ENCODE peak calls at places on chromosomes 2 and 18, in eight cellular contexts. W is lower lobe of right lung, T is cardiac muscle cell, C is vagina, S is HCT116, D is body of pancreas, A is A549, X is choroid plexus epithelial cell. R is an unnamed sample.

GRCh38 chr2:20065885-20066602 is 14.6 kb upstream of the LAPTM4A start:
- DNase-seq in W (no peak), T (no peak), C (peak; percentile 88), S (no peak), D (peak; percentile 38), A (peak; percentile 86), X (peak; percentile 69), R (no peak)

GRCh38 chr2:217387776-217388381 is 528.0 kb upstream of the TNP1 start:
- DNase-seq in W (no peak), T (no peak), C (no peak), S (no peak), D (no peak), A (peak; percentile 86), X (peak; percentile 31), R (no peak)

GRCh38 chr18:68270009-68270408 is 444.9 kb downstream of the TMX3 start:
- DNase-seq in W (no peak), T (no peak), C (no peak), S (no peak), D (no peak), A (no peak), X (no peak), R (no peak)

GRCh38 chr2:223306371-223306770 is 254.4 kb downstream of the KCNE4 start:
- DNase-seq in W (no peak), T (peak; percentile 8), C (no peak), S (peak; percentile 28), D (no peak), A (peak; percentile 42), X (peak; percentile 77), R (peak; percentile 42)

GRCh38 chr2:102028470-102028869 is 36.7 kb downstream of the IL1R2 start:
- DNase-seq in W (no peak), T (no peak), C (no peak), S (no peak), D (no peak), A (no peak), X (peak; percentile 44), R (no peak)

GRCh38 chr2:133993160-133993559 is 260.7 kb upstream of the MGAT5 start:
- DNase-seq in W (no peak), T (peak; percentile 53), C (no peak), S (no peak), D (no peak), A (no peak), X (no peak), R (peak; percentile 87)

GRCh38 chr2:32516567-32516966 is 111.3 kb upstream of the TTC27 start:
- DNase-seq in W (no peak), T (no peak), C (no peak), S (no peak), D (no peak), A (no peak), X (no peak), R (no peak)

GRCh38 chr2:218166791-218167190 is at the start of gene CXCR1:
- DNase-seq in W (no peak), T (no peak), C (no peak), S (no peak), D (no peak), A (no peak), X (no peak), R (no peak)

GRCh38 chr2:44805836-44806235 is 135.7 kb upstream of the SIX3 start:
- DNase-seq in W (no peak), T (no peak), C (no peak), S (no peak), D (no peak), A (no peak), X (no peak), R (no peak)

GRCh38 chr2:216535454-216535995 is 36.9 kb downstream of the RPL37A start:
- DNase-seq in W (peak; percentile 61), T (no peak), C (peak; percentile 98), S (no peak), D (peak; percentile 35), A (peak; percentile 11), X (peak; percentile 96), R (no peak)

GRCh38 chr2:16774091-16774490 is 108.5 kb upstream of the CYRIA start:
- DNase-seq in W (no peak), T (no peak), C (no peak), S (no peak), D (no peak), A (no peak), X (peak; percentile 48), R (no peak)

GRCh38 chr2:237818066-237818473 is 19.5 kb downstream of the RBM44 start:
- DNase-seq in W (no peak), T (no peak), C (no peak), S (no peak), D (no peak), A (no peak), X (peak; percentile 69), R (no peak)

GRCh38 chr2:20568501-20569463 is 82.1 kb downstream of the HS1BP3 start:
- DNase-seq in W (no peak), T (no peak), C (no peak), S (no peak), D (no peak), A (no peak), X (peak; percentile 77), R (no peak)

GRCh38 chr18:28116461-28116860 is 60.5 kb downstream of the CDH2 start:
- DNase-seq in W (no peak), T (no peak), C (no peak), S (no peak), D (no peak), A (no peak), X (no peak), R (no peak)

GRCh38 chr18:44884446-44884845 is 203.8 kb downstream of the SETBP1 start:
- DNase-seq in W (no peak), T (no peak), C (no peak), S (no peak), D (no peak), A (no peak), X (no peak), R (no peak)

GRCh38 chr2:221495766-221496165 is 76.3 kb downstream of the EPHA4 start:
- DNase-seq in W (no peak), T (no peak), C (no peak), S (no peak), D (no peak), A (no peak), X (no peak), R (no peak)

GRCh38 chr2:205814039-205814364 is 131.7 kb downstream of the NRP2 start:
- DNase-seq in W (no peak), T (no peak), C (peak; percentile 34), S (no peak), D (no peak), A (no peak), X (no peak), R (no peak)

GRCh38 chr2:111071480-111072143 is 49.1 kb upstream of the BCL2L11 start:
- DNase-seq in W (no peak), T (no peak), C (no peak), S (no peak), D (no peak), A (peak; percentile 12), X (peak; percentile 88), R (no peak)

GRCh38 chr18:50662775-50663383 is 103.0 kb downstream of the MAPK4 start:
- DNase-seq in W (no peak), T (peak; percentile 57), C (no peak), S (no peak), D (no peak), A (no peak), X (no peak), R (peak; percentile 86)

GRCh38 chr2:234446404-234447076 is 50.3 kb downstream of the ARL4C start:
- DNase-seq in W (peak; percentile 86), T (no peak), C (no peak), S (no peak), D (no peak), A (no peak), X (peak; percentile 47), R (no peak)

GRCh38 chr18:29191263-29191662 is 1014.3 kb upstream of the CDH2 start:
- DNase-seq in W (no peak), T (no peak), C (no peak), S (no peak), D (no peak), A (peak; percentile 1), X (peak; percentile 65), R (peak; percentile 9)
- TF ChIP-seq CTCF in W (no peak), T (peak; percentile 57), C (no peak), S (no peak), D (no peak), A (no peak), X (peak; percentile 74), R (peak; percentile 57)

DNA sequence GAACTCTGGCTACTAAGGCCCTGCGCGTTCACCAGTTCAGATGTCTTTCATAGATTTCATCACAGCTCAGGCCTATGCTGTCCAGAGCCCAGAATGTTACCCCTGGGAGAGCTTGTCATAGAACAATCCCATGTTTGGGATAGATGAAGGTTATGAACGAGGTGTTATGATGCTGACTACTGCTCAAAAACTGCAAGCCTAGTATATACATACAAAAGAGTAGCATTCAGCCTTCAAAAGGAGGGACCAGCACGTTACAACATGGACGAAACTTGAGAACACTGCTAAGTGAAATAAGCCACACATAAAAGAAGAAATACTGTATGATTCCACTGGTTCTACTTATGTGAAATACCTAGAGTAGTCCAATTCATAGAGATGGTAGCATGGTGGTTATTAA is 401.9 kb downstream of the NBAS start:
- DNase-seq in W (no peak), T (no peak), C (no peak), S (no peak), D (no peak), A (no peak), X (no peak), R (no peak)
- TF ChIP-seq CTCF in W (no peak), T (no peak), C (no peak), S (no peak), D (no peak), A (no peak), X (no peak), R (no peak)

DNA sequence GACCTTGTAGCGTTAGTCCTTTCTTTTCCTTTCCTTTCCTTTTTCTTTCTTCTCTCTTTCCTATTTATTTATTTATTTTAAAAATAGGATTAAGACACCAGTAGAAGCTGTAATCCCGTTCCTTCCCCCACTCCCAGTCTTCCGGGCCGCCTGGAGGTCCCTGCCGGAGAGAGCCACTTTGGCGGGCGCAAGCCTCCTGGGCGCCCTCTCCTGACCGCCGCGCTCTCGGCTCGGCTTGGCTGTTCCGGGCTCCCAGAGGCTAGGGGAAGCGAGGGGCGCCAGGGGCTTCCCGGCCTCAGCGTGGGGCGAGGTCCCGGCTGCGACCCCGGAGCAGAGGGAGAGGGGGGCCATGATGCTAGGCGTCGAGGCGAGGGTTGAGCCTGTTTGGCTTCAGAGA is 10.9 kb downstream of the MEIS1 start:
- DNase-seq in W (peak; percentile 39), T (peak; percentile 74), C (no peak), S (no peak), D (no peak), A (no peak), X (peak; percentile 46), R (no peak)
- TF ChIP-seq CTCF in W (no peak), T (peak; percentile 13), C (no peak), S (no peak), D (peak; percentile 5), A (no peak), X (peak; percentile 39), R (no peak)

DNA sequence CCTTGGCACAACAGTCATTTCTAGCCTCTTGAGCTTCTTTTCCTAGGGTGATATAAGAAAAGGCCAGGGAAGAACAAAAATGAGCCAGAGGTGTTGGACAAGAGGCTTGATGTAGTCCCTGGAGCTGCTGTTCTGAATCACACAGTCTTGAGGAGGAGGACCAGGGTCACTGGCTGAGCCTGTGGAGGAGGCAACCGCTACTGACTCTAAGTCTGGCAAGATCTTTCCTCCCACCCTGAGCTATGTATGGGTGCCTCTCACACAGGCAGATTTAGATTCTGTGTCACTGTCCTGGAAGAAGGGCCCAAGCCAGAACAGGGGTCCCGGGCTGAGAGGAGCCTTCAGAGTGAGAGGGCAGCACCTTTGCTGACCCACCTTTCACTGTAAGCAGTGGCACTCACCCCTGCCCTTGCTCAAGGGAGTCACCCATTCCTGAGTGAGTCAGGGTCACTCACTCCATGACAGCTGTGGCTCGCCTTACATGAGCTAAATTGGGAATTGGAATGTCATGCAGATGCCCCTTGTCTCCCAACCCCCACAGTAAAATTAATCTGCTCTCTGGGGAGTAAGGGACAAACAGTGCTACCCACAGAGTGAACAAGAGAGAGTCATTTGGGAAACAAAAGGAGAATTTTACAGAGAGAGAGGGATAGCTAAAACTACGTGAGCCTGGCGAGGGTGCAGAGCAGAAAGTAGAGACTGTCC is at the start of gene TRIM54:
- DNase-seq in W (no peak), T (peak; percentile 66), C (no peak), S (no peak), D (no peak), A (no peak), X (no peak), R (no peak)
- TF ChIP-seq CTCF in W (no peak), T (no peak), C (no peak), S (no peak), D (no peak), A (no peak), X (no peak), R (no peak)